ENCODE peak calls at places on chromosomes 3 and 15, in seven cellular contexts. T, O, M, H, P, S and N are unnamed samples.

GRCh38 chr3:39166932-39167532 is 13.6 kb upstream of the CSRNP1 start:
- DNase-seq in T (no peak), M (peak), S (no peak), O (peak), H (no peak), P (peak), N (no peak)

GRCh38 chr3:103803787-103804186 is 1369.0 kb downstream of the ZPLD1 start:
- DNase-seq in H (no peak), M (no peak), S (no peak), O (no peak), P (no peak), T (no peak), N (no peak)

GRCh38 chr3:189121088-189121487 is 50.7 kb upstream of the TPRG1 start:
- DNase-seq in M (no peak), T (no peak), O (no peak), H (no peak), S (no peak), P (peak), N (no peak)

GRCh38 chr3:133295199-133295901 is 104.5 kb upstream of the BFSP2 start:
- DNase-seq in T (no peak), O (peak), P (peak), M (peak), S (peak), H (no peak), N (no peak)

GRCh38 chr3:52242039-52242438 is 3.1 kb upstream of the TWF2 start:
- DNase-seq in O (no peak), M (no peak), H (no peak), T (no peak), P (no peak), S (no peak), N (no peak)

GRCh38 chr3:10651506-10651905 is 146.1 kb upstream of the ATP2B2 start:
- DNase-seq in M (no peak), O (no peak), H (no peak), T (no peak), P (no peak), S (no peak), N (no peak)

GRCh38 chr3:126156468-126156867 is 23.9 kb downstream of the ALDH1L1 start:
- DNase-seq in P (no peak), T (no peak), S (no peak), O (no peak), H (no peak), M (no peak), N (no peak)

GRCh38 chr15:48940508-48940907 is 23.2 kb downstream of the SHC4 start:
- DNase-seq in T (no peak), H (no peak), M (no peak), S (no peak), O (peak), P (peak), N (no peak)

GRCh38 chr3:184740509-184741258 is 28.8 kb upstream of the MAGEF1 start:
- DNase-seq in H (no peak), O (peak), S (no peak), T (no peak), P (peak), M (no peak), N (peak)

GRCh38 chr15:25416693-25417092 is 22.1 kb downstream of the UBE3A start:
- DNase-seq in T (no peak), O (no peak), S (peak), M (no peak), P (no peak), H (no peak), N (no peak)

GRCh38 chr3:45942051-45942825 is 1.0 kb upstream of the CXCR6 start:
- DNase-seq in S (peak), O (no peak), P (peak), H (no peak), M (peak), T (no peak), N (no peak)

GRCh38 chr3:184636774-184637316 is 75.0 kb downstream of the MAGEF1 start:
- DNase-seq in M (no peak), S (no peak), O (peak), P (peak), H (no peak), T (no peak), N (peak)

GRCh38 chr3:13648060-13648743 is 99.3 kb downstream of the FBLN2 start:
- DNase-seq in S (peak), P (peak), H (peak), T (peak), O (peak), M (peak), N (peak)

GRCh38 chr3:43366466-43366865 is 80.1 kb downstream of the SNRK start:
- DNase-seq in P (no peak), T (no peak), S (no peak), O (no peak), H (no peak), M (no peak), N (no peak)

DNA sequence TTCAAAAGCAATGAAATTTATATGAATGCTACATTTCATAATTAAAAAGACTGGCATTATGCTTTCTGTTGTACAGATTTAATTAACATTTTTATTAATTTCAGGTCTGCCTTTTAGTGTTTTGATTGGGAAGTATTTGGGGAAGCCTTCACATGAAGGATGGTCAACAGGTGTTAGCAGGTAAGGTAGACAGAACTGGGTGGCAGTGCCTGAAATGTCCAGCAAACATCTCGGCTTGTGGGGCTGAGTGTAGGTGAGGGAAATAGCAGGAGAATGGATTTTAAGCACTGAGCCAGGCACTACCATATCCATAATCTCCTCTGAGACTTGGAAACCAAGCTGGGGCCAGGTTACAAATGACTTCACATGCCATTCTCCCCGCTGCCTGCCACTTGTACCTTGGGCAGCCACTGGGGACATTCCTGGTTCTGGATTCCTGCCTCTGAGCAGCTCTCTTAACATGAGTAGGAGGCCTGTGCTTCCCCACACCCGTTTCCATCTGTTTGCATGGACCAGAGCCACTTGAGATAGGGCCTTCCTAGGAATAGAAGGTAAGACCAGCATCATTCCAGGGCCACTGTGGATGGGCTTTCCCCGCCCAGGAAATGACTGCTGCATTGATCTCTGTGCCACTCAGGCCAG is 125.9 kb upstream of the HES1 start:
- DNase-seq in P (no peak), T (no peak), H (no peak), S (peak), M (no peak), O (no peak), N (no peak)
- TF ChIP-seq CTCF in P (no peak), T (no peak), H (no peak), S (no peak), M (no peak), O (no peak), N (no peak)

DNA sequence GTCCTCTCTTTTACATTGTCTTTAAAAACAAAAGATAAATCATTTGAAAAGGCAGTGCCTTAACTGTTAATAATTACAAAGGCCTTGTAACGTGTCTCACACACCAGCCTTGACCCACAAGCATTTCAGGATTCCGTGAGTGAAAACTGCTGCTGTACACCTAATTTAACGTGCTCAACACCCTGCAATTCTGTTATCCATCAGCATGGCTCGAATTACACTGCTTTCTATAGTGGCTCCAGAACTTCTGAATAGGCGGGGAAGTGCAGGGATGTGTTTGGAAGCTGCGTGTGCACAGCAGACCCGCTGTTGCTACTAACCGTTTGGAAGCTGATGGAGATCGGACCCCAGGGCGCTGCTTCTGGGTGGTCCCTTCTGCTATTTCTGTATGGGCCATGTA is 9.9 kb upstream of the ETFA start:
- DNase-seq in M (no peak), S (no peak), T (no peak), O (no peak), H (no peak), P (no peak), N (no peak)
- H3K4me3 ChIP-seq in M (no peak), S (no peak), T (no peak), O (no peak), H (no peak), P (no peak), N (no peak)

GRCh38 chr15:86403221-86403620 is 323.6 kb downstream of the AGBL1 start:
- DNase-seq in T (no peak), M (no peak), O (no peak), S (no peak), P (no peak), H (no peak), N (no peak)
- TF ChIP-seq CTCF in T (no peak), M (no peak), O (no peak), S (no peak), P (no peak), H (no peak), N (no peak)

GRCh38 chr3:141370065-141370533 is 1.8 kb downstream of the ZBTB38 start:
- DNase-seq in O (peak), S (peak), M (peak), T (no peak), H (no peak), P (peak), N (peak)
- H3K4me3 ChIP-seq in O (no peak), S (no peak), M (no peak), T (peak), H (peak), P (peak), N (no peak)

DNA sequence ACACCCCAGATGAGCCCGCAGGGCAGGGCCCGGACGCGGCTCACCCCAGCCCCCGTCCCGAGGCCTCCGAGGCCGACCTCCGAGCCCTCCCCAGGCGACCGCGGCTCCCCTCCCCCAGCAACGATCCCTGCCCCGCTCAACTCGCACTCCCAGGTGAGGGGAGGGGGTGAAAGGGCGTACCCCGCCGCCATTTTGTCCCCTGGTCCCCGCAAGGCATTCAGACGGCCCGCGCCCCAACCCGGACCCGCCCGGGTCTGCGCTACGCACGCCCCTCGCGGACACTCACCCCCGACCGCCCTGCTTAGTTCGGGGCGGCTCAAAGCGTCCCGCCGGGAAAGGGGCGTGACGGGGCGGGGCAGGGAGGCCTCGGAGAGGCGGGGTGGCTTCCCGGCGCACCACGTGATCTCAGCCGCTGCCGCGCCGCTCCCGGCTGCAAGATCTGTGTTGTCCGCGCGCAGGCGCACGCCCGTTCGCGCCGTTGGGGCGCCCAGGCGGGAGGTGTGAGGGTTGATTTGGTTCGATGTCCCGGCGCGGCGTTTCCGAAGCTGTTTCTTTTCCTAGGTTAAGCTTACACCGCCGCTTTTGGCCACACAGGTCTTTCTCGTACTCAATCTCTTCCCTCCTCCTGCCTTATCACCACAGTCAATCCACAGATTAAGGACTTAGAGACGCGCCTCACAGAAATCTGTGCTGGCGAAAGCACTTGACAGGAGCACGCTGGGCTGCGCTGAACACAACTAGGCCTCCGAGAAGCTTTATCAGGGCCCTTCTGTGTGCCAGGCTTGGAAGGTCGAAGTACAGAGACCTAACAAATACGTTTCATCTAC is at the start of gene SCAPER:
- DNase-seq in S (peak), T (peak), M (peak), P (peak), H (peak), O (peak), N (peak)
- TF ChIP-seq CTCF in S (no peak), T (no peak), M (no peak), P (no peak), H (peak), O (no peak), N (no peak)

DNA sequence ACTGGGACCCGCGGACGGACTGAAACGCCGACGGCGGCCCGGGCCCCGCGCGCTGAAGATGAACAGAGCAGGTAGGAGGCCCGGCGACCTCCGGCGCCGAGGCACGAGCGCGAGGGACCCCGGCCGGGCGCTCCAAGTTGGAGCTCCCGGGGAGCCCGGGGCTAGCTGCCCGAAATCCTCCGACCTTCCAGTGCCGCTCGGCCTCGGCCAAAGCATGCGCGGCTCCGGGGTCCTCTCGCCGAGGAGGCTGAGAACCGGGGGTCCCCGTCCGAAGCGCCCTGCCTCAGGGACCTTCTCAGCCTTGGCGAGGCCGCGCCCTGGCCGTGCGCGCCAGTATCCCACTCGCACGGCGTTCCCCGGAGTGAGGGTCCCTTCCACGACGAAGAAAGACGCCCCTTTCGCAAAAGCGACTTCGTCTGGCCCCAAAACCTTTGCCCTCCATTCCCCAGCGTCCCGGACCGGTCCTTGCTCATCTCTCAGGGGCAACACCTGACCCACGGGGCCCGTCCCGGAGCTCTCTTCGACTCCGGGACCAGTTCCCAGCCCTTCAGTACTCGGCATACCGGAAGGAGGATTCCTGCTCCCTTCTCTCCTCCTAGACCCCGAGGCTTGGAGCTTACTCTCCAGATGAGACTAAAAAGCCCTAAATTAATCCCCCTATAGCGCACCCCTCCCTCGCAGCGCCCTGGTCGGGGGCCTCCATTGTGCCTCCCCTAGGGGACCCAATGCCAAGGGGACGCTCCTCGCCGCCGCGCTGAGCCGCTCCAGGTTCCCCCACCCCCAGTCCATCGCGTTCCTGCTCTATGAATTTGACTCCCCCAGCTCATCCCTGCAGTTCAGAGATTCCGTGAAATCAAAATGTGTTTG is 7.7 kb upstream of the FGD5 start:
- DNase-seq in S (no peak), M (no peak), H (no peak), O (no peak), P (no peak), T (no peak), N (no peak)
- H3K4me3 ChIP-seq in S (no peak), M (no peak), H (peak), O (peak), P (peak), T (peak), N (peak)

DNA sequence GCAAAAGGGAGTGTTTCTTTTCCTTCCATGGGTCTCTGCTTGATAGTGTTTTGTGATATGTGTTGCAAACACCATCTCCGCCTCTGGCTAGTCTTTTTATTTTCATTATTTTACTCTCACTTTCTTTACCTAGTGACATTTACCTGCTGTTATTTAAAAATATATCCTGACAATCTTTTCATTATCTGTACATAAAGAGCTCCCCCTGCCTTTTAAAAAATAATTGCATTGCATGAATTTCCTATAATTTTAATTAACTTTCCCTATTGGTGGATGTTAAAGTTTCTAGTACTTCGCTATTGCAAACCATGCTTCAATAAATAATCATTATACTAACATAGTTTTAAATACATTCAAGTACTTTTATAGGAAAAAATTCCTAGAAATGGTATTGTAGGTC is 48.8 kb upstream of the GCNT3 start:
- DNase-seq in O (no peak), S (no peak), T (no peak), P (no peak), H (no peak), M (no peak), N (no peak)
- TF ChIP-seq CTCF in O (peak), S (no peak), T (no peak), P (peak), H (no peak), M (no peak), N (no peak)

GRCh38 chr3:134517796-134518195 is 31.9 kb downstream of the CEP63 start:
- DNase-seq in H (no peak), P (peak), S (no peak), O (peak), T (no peak), M (no peak), N (no peak)
- H3K4me3 ChIP-seq in H (no peak), P (peak), S (no peak), O (no peak), T (no peak), M (no peak), N (no peak)